ENCODE peak calls at places on chromosomes 4 and X, in nine cellular contexts. One of them, this sample, is unnamed. For H3K27me3, the result is how much of the 10 kb centered on the place peaks cover.

GRCh38 chrX:23981711-23982110 is 45.3 kb downstream of the KLHL15 start:
- DNase-seq in fibroblast of lung: no peak
- DNase-seq in GM23248: no peak
- DNase-seq in lung: no peak
- DNase-seq in cardiac muscle cell: no peak
- DNase-seq in HL-60: no peak
- DNase-seq in CD4-positive, CD25-positive, alpha-beta regulatory T cell: no peak
- DNase-seq in tibial artery: no peak
- DNase-seq in prostate gland: no peak
- DNase-seq in this sample: no peak

GRCh38 chr4:113468165-113469022 is 293.1 kb downstream of the CAMK2D start:
- DNase-seq in GM23248: peak
- DNase-seq in HL-60: no peak
- DNase-seq in cardiac muscle cell: peak
- DNase-seq in prostate gland: peak
- DNase-seq in fibroblast of lung: peak
- DNase-seq in lung: peak
- DNase-seq in tibial artery: peak
- DNase-seq in CD4-positive, CD25-positive, alpha-beta regulatory T cell: no peak
- DNase-seq in this sample: peak

GRCh38 chr4:306551-306961 is 1.3 kb upstream of the ZNF732 start:
- DNase-seq in prostate gland: no peak
- DNase-seq in lung: no peak
- DNase-seq in GM23248: no peak
- DNase-seq in HL-60: no peak
- DNase-seq in fibroblast of lung: no peak
- DNase-seq in cardiac muscle cell: no peak
- DNase-seq in tibial artery: no peak
- DNase-seq in CD4-positive, CD25-positive, alpha-beta regulatory T cell: no peak
- DNase-seq in this sample: no peak

GRCh38 chr4:89737888-89738287 is 99.1 kb downstream of the SNCA start:
- DNase-seq in fibroblast of lung: peak
- DNase-seq in tibial artery: no peak
- DNase-seq in prostate gland: no peak
- DNase-seq in GM23248: peak
- DNase-seq in CD4-positive, CD25-positive, alpha-beta regulatory T cell: no peak
- DNase-seq in lung: no peak
- DNase-seq in HL-60: no peak
- DNase-seq in cardiac muscle cell: peak
- DNase-seq in this sample: peak

GRCh38 chr4:153555730-153556440 is 89.7 kb downstream of the TMEM131L start:
- DNase-seq in fibroblast of lung: peak
- DNase-seq in GM23248: peak
- DNase-seq in cardiac muscle cell: peak
- DNase-seq in tibial artery: peak
- DNase-seq in lung: peak
- DNase-seq in prostate gland: peak
- DNase-seq in HL-60: no peak
- DNase-seq in CD4-positive, CD25-positive, alpha-beta regulatory T cell: no peak
- DNase-seq in this sample: peak

GRCh38 chr4:141807073-141807472 is 170.7 kb downstream of the IL15 start:
- DNase-seq in tibial artery: no peak
- DNase-seq in fibroblast of lung: peak
- DNase-seq in GM23248: peak
- DNase-seq in HL-60: no peak
- DNase-seq in lung: no peak
- DNase-seq in cardiac muscle cell: peak
- DNase-seq in CD4-positive, CD25-positive, alpha-beta regulatory T cell: no peak
- DNase-seq in prostate gland: no peak
- DNase-seq in this sample: no peak

GRCh38 chr4:123398151-123398802 is 1.7 kb downstream of the SPRY1 start:
- DNase-seq in fibroblast of lung: peak
- DNase-seq in GM23248: peak
- DNase-seq in lung: peak
- DNase-seq in HL-60: no peak
- DNase-seq in CD4-positive, CD25-positive, alpha-beta regulatory T cell: peak
- DNase-seq in prostate gland: peak
- DNase-seq in tibial artery: peak
- DNase-seq in cardiac muscle cell: peak
- DNase-seq in this sample: peak

GRCh38 chrX:3295731-3296130 is 50.7 kb downstream of the MXRA5 start:
- DNase-seq in tibial artery: no peak
- DNase-seq in CD4-positive, CD25-positive, alpha-beta regulatory T cell: no peak
- DNase-seq in lung: no peak
- DNase-seq in cardiac muscle cell: no peak
- DNase-seq in prostate gland: no peak
- DNase-seq in GM23248: peak
- DNase-seq in HL-60: no peak
- DNase-seq in fibroblast of lung: peak
- DNase-seq in this sample: no peak

GRCh38 chr4:127685292-127685691 is 44.9 kb upstream of the SLC25A31 start:
- DNase-seq in tibial artery: no peak
- DNase-seq in fibroblast of lung: peak
- DNase-seq in lung: no peak
- DNase-seq in prostate gland: no peak
- DNase-seq in GM23248: peak
- DNase-seq in CD4-positive, CD25-positive, alpha-beta regulatory T cell: no peak
- DNase-seq in HL-60: no peak
- DNase-seq in cardiac muscle cell: peak
- DNase-seq in this sample: no peak

GRCh38 chr4:40656221-40656863 is 26.7 kb upstream of the RBM47 start:
- DNase-seq in tibial artery: no peak
- DNase-seq in fibroblast of lung: no peak
- DNase-seq in CD4-positive, CD25-positive, alpha-beta regulatory T cell: no peak
- DNase-seq in lung: no peak
- DNase-seq in prostate gland: no peak
- DNase-seq in cardiac muscle cell: no peak
- DNase-seq in GM23248: no peak
- DNase-seq in HL-60: peak
- DNase-seq in this sample: no peak

GRCh38 chr4:61223385-61223784 is 23.3 kb downstream of the ADGRL3 start:
- DNase-seq in prostate gland: no peak
- DNase-seq in CD4-positive, CD25-positive, alpha-beta regulatory T cell: no peak
- DNase-seq in cardiac muscle cell: no peak
- DNase-seq in HL-60: no peak
- DNase-seq in lung: no peak
- DNase-seq in fibroblast of lung: no peak
- DNase-seq in tibial artery: no peak
- DNase-seq in GM23248: no peak
- DNase-seq in this sample: no peak

GRCh38 chr4:1243451-1244080 is 5.4 kb downstream of the CTBP1 start:
- DNase-seq in GM23248: no peak
- DNase-seq in prostate gland: no peak
- DNase-seq in fibroblast of lung: no peak
- DNase-seq in tibial artery: peak
- DNase-seq in HL-60: no peak
- DNase-seq in CD4-positive, CD25-positive, alpha-beta regulatory T cell: no peak
- DNase-seq in cardiac muscle cell: no peak
- DNase-seq in lung: no peak
- DNase-seq in this sample: peak

GRCh38 chrX:9071031-9071650 is 37.2 kb upstream of the FAM9B start:
- DNase-seq in GM23248: peak
- DNase-seq in CD4-positive, CD25-positive, alpha-beta regulatory T cell: no peak
- DNase-seq in prostate gland: no peak
- DNase-seq in lung: no peak
- DNase-seq in tibial artery: no peak
- DNase-seq in fibroblast of lung: peak
- DNase-seq in cardiac muscle cell: no peak
- DNase-seq in HL-60: no peak
- DNase-seq in this sample: peak

GRCh38 chrX:118182050-118182449 is 65.4 kb upstream of the KLHL13 start:
- DNase-seq in CD4-positive, CD25-positive, alpha-beta regulatory T cell: no peak
- DNase-seq in lung: no peak
- DNase-seq in HL-60: no peak
- DNase-seq in fibroblast of lung: peak
- DNase-seq in GM23248: peak
- DNase-seq in tibial artery: no peak
- DNase-seq in cardiac muscle cell: no peak
- DNase-seq in prostate gland: no peak
- DNase-seq in this sample: no peak

GRCh38 chr4:26613242-26613641 is 29.4 kb downstream of the TBC1D19 start:
- DNase-seq in GM23248: no peak
- DNase-seq in prostate gland: no peak
- DNase-seq in tibial artery: no peak
- DNase-seq in HL-60: no peak
- DNase-seq in cardiac muscle cell: no peak
- DNase-seq in CD4-positive, CD25-positive, alpha-beta regulatory T cell: no peak
- DNase-seq in lung: no peak
- DNase-seq in fibroblast of lung: no peak
- DNase-seq in this sample: no peak

DNA sequence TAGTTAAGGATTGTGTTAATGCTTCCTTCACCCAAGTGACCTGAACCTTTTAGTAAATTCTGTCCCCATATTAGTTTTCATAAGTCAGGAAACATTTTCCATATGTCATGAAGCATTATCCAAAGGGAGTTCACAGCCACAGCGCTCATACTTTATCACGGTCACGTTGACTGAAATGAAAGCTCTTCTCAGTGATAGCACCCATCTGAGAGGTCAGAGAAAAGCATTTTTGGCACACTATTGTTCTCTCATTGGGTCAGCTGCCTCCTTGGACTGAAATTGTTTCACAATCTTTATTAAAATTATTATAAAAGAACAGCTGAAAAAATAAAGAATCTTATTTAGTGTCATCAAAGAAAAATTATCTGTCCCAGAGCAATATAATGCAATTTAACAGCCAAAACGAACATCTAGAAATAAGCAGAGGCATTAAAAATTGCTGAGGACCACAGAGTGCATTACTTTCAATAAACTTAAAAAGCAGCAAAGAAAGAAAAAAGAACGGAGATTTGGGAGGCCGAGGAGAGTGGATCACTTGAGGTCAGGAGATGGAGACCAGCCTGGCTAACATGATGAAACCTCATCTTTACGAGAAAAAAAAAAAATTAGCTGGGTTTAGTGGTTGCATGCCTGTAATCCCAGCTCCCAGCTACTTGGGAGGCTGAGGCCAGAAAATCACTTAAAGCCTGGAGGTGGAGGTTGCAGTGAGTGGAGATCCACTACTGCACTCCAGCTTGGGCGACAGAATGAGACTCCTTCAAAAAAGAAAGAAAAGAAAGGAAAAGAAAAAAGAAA is 680.8 kb upstream of the FAM241A start:
- DNase-seq in HL-60: no peak
- DNase-seq in tibial artery: no peak
- DNase-seq in cardiac muscle cell: peak
- DNase-seq in prostate gland: no peak
- DNase-seq in fibroblast of lung: no peak
- DNase-seq in CD4-positive, CD25-positive, alpha-beta regulatory T cell: no peak
- DNase-seq in GM23248: no peak
- DNase-seq in lung: no peak
- DNase-seq in this sample: no peak
- H3K4me3 ChIP-seq in HL-60: no peak
- H3K4me3 ChIP-seq in tibial artery: no peak
- H3K4me3 ChIP-seq in cardiac muscle cell: no peak
- H3K4me3 ChIP-seq in prostate gland: no peak
- H3K4me3 ChIP-seq in fibroblast of lung: no peak
- H3K4me3 ChIP-seq in CD4-positive, CD25-positive, alpha-beta regulatory T cell: no peak
- H3K4me3 ChIP-seq in GM23248: no peak
- H3K4me3 ChIP-seq in lung: no peak
- H3K4me3 ChIP-seq in this sample: no peak

DNA sequence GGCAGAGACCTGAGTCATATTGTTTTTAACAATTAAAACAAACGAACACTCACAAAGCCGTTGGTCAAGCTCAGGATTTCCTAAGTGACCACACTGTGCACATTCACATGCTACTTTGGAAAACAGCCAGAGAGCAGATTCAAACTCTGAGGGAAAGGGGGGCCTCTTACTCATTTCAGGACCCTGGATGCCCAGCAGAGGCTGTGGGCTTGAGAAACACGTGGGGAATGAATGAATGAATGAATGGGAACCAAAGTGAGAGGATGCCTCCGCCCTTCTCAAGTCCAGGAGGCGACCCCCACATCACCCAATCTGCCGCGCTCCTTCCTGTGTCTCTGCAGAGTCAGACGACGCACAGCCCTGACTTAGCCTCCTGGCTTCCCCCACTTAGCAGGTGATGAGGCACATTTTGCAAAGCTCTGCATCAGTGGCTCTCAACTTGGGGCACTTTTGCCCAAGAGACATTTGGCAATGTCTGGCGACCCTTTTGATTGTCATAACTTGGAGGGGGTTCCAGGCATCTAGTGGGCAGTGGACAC is 76.0 kb downstream of the ABLIM2 start:
- DNase-seq in cardiac muscle cell: peak
- DNase-seq in prostate gland: no peak
- DNase-seq in CD4-positive, CD25-positive, alpha-beta regulatory T cell: no peak
- DNase-seq in HL-60: no peak
- DNase-seq in fibroblast of lung: peak
- DNase-seq in tibial artery: no peak
- DNase-seq in GM23248: no peak
- DNase-seq in lung: no peak
- DNase-seq in this sample: no peak
- H3K27me3 ChIP-seq in cardiac muscle cell: under half
- H3K27me3 ChIP-seq in prostate gland: under half
- H3K27me3 ChIP-seq in CD4-positive, CD25-positive, alpha-beta regulatory T cell: under half
- H3K27me3 ChIP-seq in HL-60: under half
- H3K27me3 ChIP-seq in fibroblast of lung: under half
- H3K27me3 ChIP-seq in tibial artery: under half
- H3K27me3 ChIP-seq in GM23248: half or more
- H3K27me3 ChIP-seq in lung: under half
- H3K27me3 ChIP-seq in this sample: under half

GRCh38 chr4:36242629-36243354 is 1.5 kb downstream of the ARAP2 start:
- DNase-seq in cardiac muscle cell: no peak
- DNase-seq in CD4-positive, CD25-positive, alpha-beta regulatory T cell: no peak
- DNase-seq in lung: no peak
- DNase-seq in HL-60: no peak
- DNase-seq in prostate gland: no peak
- DNase-seq in fibroblast of lung: peak
- DNase-seq in tibial artery: no peak
- DNase-seq in GM23248: no peak
- DNase-seq in this sample: no peak
- H3K27ac ChIP-seq in cardiac muscle cell: no peak
- H3K27ac ChIP-seq in CD4-positive, CD25-positive, alpha-beta regulatory T cell: peak
- H3K27ac ChIP-seq in lung: no peak
- H3K27ac ChIP-seq in HL-60: no peak
- H3K27ac ChIP-seq in prostate gland: peak
- H3K27ac ChIP-seq in fibroblast of lung: no peak
- H3K27ac ChIP-seq in tibial artery: no peak
- H3K27ac ChIP-seq in GM23248: no peak
- H3K27ac ChIP-seq in this sample: no peak

GRCh38 chrX:155263854-155264628 is at the start of gene RAB39B:
- DNase-seq in GM23248: peak
- DNase-seq in CD4-positive, CD25-positive, alpha-beta regulatory T cell: peak
- DNase-seq in cardiac muscle cell: peak
- DNase-seq in lung: peak
- DNase-seq in fibroblast of lung: peak
- DNase-seq in HL-60: peak
- DNase-seq in prostate gland: peak
- DNase-seq in tibial artery: peak
- DNase-seq in this sample: peak

GRCh38 chrX:155259752-155260151 is 4.5 kb downstream of the RAB39B start:
- DNase-seq in prostate gland: no peak
- DNase-seq in GM23248: no peak
- DNase-seq in lung: no peak
- DNase-seq in CD4-positive, CD25-positive, alpha-beta regulatory T cell: no peak
- DNase-seq in fibroblast of lung: no peak
- DNase-seq in cardiac muscle cell: no peak
- DNase-seq in tibial artery: no peak
- DNase-seq in HL-60: no peak
- DNase-seq in this sample: no peak

GRCh38 chrX:155266446-155266845 is 2.2 kb upstream of the RAB39B start:
- DNase-seq in lung: no peak
- DNase-seq in CD4-positive, CD25-positive, alpha-beta regulatory T cell: no peak
- DNase-seq in HL-60: no peak
- DNase-seq in prostate gland: no peak
- DNase-seq in GM23248: no peak
- DNase-seq in fibroblast of lung: no peak
- DNase-seq in tibial artery: no peak
- DNase-seq in cardiac muscle cell: no peak
- DNase-seq in this sample: no peak

GRCh38 chrX:155262970-155263754 is 1.1 kb downstream of the RAB39B start:
- DNase-seq in prostate gland: no peak
- DNase-seq in lung: no peak
- DNase-seq in fibroblast of lung: no peak
- DNase-seq in cardiac muscle cell: no peak
- DNase-seq in GM23248: peak
- DNase-seq in tibial artery: no peak
- DNase-seq in HL-60: no peak
- DNase-seq in CD4-positive, CD25-positive, alpha-beta regulatory T cell: no peak
- DNase-seq in this sample: no peak
- H3K4me3 ChIP-seq in prostate gland: no peak
- H3K4me3 ChIP-seq in lung: no peak
- H3K4me3 ChIP-seq in fibroblast of lung: peak
- H3K4me3 ChIP-seq in cardiac muscle cell: no peak
- H3K4me3 ChIP-seq in GM23248: peak
- H3K4me3 ChIP-seq in tibial artery: no peak
- H3K4me3 ChIP-seq in HL-60: no peak
- H3K4me3 ChIP-seq in CD4-positive, CD25-positive, alpha-beta regulatory T cell: peak
- H3K4me3 ChIP-seq in this sample: no peak